ENCODE peak calls at places on chromosomes 1 and 21, in four cellular contexts. M is neural progenitor cell, A is neural crest cell, C is fibroblast of gingiva. N is an unnamed sample.

GRCh38 chr21:35411434-35411833 is 362.3 kb upstream of the RUNX1 start:
- DNase-seq in A (no peak), C (no peak), M (no peak), N (no peak)

GRCh38 chr1:30606166-30606565 is 117.2 kb downstream of the MATN1 start:
- DNase-seq in A (no peak), C (no peak), M (no peak), N (no peak)

GRCh38 chr1:146012703-146013565 is 8.6 kb downstream of the HJV start:
- DNase-seq in C (peak; percentile 70), A (peak; percentile 52), M (peak; percentile 66), N (peak; percentile 89)

GRCh38 chr21:39400173-39400572 is 45.4 kb downstream of the LCA5L start:
- DNase-seq in M (no peak), C (no peak), A (no peak), N (no peak)

GRCh38 chr1:16900771-16901170 is 5.0 kb downstream of the RNU1-2 start:
- DNase-seq in C (no peak), A (no peak), M (no peak), N (no peak)

GRCh38 chr1:117812868-117813511 is 116.4 kb downstream of the GDAP2 start:
- DNase-seq in M (no peak), A (no peak), C (peak; percentile 49), N (peak; percentile 83)

GRCh38 chr1:227035316-227035715 is 95.2 kb downstream of the COQ8A start:
- DNase-seq in C (no peak), M (no peak), A (no peak), N (no peak)

GRCh38 chr1:24888971-24889670 is 41.0 kb downstream of the RUNX3 start:
- DNase-seq in A (no peak), M (no peak), C (peak; percentile 46), N (peak; percentile 97)

GRCh38 chr1:117237701-117238413 is 27.1 kb upstream of the VTCN1 start:
- DNase-seq in A (no peak), M (no peak), C (no peak), N (peak; percentile 49)

GRCh38 chr1:12657060-12657866 is 13.4 kb downstream of the AADACL4 start:
- DNase-seq in M (no peak), C (no peak), A (no peak), N (no peak)

GRCh38 chr1:226604846-226605572 is 56.4 kb downstream of the STUM start:
- DNase-seq in A (no peak), M (no peak), C (no peak), N (no peak)

GRCh38 chr1:232873412-232873811 is 68.2 kb downstream of the MAP10 start:
- DNase-seq in C (no peak), M (no peak), A (no peak), N (no peak)

GRCh38 chr1:41239988-41240610 is 2.0 kb downstream of the SCMH1 start:
- DNase-seq in A (no peak), M (no peak), C (peak; percentile 75), N (peak; percentile 67)

GRCh38 chr21:29148535-29148934 is 18.1 kb downstream of the MAP3K7CL start:
- DNase-seq in A (no peak), M (no peak), C (peak; percentile 72), N (peak; percentile 66)

GRCh38 chr1:7110306-7110705 is 325.1 kb downstream of the CAMTA1 start:
- DNase-seq in M (no peak), A (no peak), C (no peak), N (no peak)

GRCh38 chr1:51953079-51953478 is 37.4 kb downstream of the RAB3B start:
- DNase-seq in M (no peak), C (no peak), A (no peak), N (no peak)

GRCh38 chr1:3405974-3406867 is 48.2 kb upstream of the ARHGEF16 start:
- DNase-seq in M (no peak), A (no peak), C (no peak), N (no peak)

GRCh38 chr1:44417351-44418021 is 12.4 kb downstream of the RNF220 start:
- DNase-seq in A (peak; percentile 72), M (peak; percentile 95), C (no peak), N (peak; percentile 9)

GRCh38 chr1:150909585-150910185 is 16.5 kb upstream of the SETDB1 start:
- DNase-seq in M (no peak), C (no peak), A (no peak), N (no peak)

GRCh38 chr1:167130782-167131520 is 37.1 kb downstream of the STYXL2 start:
- DNase-seq in M (no peak), A (no peak), C (no peak), N (no peak)

GRCh38 chr1:21674957-21675356 is 5.8 kb upstream of the RAP1GAP start:
- DNase-seq in A (no peak), C (peak; percentile 57), M (no peak), N (no peak)

N was measured in fibroblast of the aortic adventitia.